ENCODE peak calls at places on chromosomes 5 and 9, in seven cellular contexts. T, C, Y, U, A, Z and N are unnamed samples.

GRCh38 chr5:142323480-142324376 is 1.1 kb downstream of the SPRY4 start:
- DNase-seq in T (no peak), C (peak; percentile 71), Y (no peak), U (no peak), A (no peak), Z (no peak), N (no peak)

GRCh38 chr5:119743927-119744326 is 114.6 kb downstream of the FAM170A start:
- DNase-seq in T (peak; percentile 26), C (peak; percentile 13), Y (no peak), U (peak; percentile 4), A (no peak), Z (no peak), N (no peak)

GRCh38 chr9:32863291-32863690 is 80.0 kb downstream of the TMEM215 start:
- DNase-seq in T (no peak), C (no peak), Y (no peak), U (no peak), A (no peak), Z (peak; percentile 1), N (no peak)

GRCh38 chr5:1085391-1085790 is 26.5 kb downstream of the SLC12A7 start:
- DNase-seq in T (no peak), C (no peak), Y (no peak), U (no peak), A (no peak), Z (no peak), N (no peak)

GRCh38 chr5:173010021-173010420 is 26.4 kb downstream of the ATP6V0E1 start:
- DNase-seq in T (no peak), C (no peak), Y (peak; percentile 31), U (no peak), A (no peak), Z (no peak), N (no peak)

GRCh38 chr5:111278824-111279504 is 54.8 kb downstream of the CAMK4 start:
- DNase-seq in T (peak; percentile 69), C (peak; percentile 8), Y (peak; percentile 94), U (peak; percentile 28), A (peak; percentile 83), Z (no peak), N (no peak)

GRCh38 chr9:88313364-88314220 is 74.7 kb upstream of the SPIN1 start:
- DNase-seq in T (no peak), C (no peak), Y (peak; percentile 49), U (no peak), A (no peak), Z (no peak), N (no peak)

GRCh38 chr9:14500705-14501104 is 186.8 kb upstream of the NFIB start:
- DNase-seq in T (no peak), C (no peak), Y (no peak), U (no peak), A (no peak), Z (no peak), N (no peak)

GRCh38 chr5:113358696-113359095 is 76.1 kb downstream of the TSSK1B start:
- DNase-seq in T (no peak), C (no peak), Y (no peak), U (no peak), A (no peak), Z (no peak), N (no peak)

GRCh38 chr5:150122536-150123481 is 32.8 kb downstream of the PDGFRB start:
- DNase-seq in T (no peak), C (no peak), Y (no peak), U (no peak), A (peak; percentile 35), Z (no peak), N (no peak)